ENCODE peak calls at places on chromosomes 11 and 22, in five cellular contexts. Q, X, B, R and H are unnamed samples.

GRCh38 chr11:35963911-35964310 is 20.0 kb downstream of the LDLRAD3 start:
- DNase-seq in Q (no peak), X (no peak), B (no peak), R (no peak), H (no peak)

GRCh38 chr11:82176945-82177344 is 556.7 kb downstream of the FAM181B start:
- DNase-seq in Q (no peak), X (no peak), B (no peak), R (no peak), H (no peak)

GRCh38 chr22:20076627-20077172 is 3.3 kb upstream of the DGCR8 start:
- DNase-seq in Q (no peak), X (no peak), B (no peak), R (no peak), H (no peak)

GRCh38 chr11:70528046-70528793 is 129.9 kb downstream of the CTTN start:
- DNase-seq in Q (no peak), X (no peak), B (no peak), R (no peak), H (no peak)

GRCh38 chr11:62850911-62851806 is 11.8 kb upstream of the WDR74 start:
- DNase-seq in Q (no peak), X (no peak), B (no peak), R (no peak), H (peak; percentile 48)

GRCh38 chr11:130574740-130575139 is 126.3 kb downstream of the ADAMTS15 start:
- DNase-seq in Q (no peak), X (no peak), B (no peak), R (no peak), H (no peak)

GRCh38 chr11:2531277-2531986 is 86.6 kb downstream of the KCNQ1 start:
- DNase-seq in Q (peak; percentile 10), X (peak; percentile 46), B (peak; percentile 94), R (peak; percentile 94), H (peak; percentile 72)

GRCh38 chr11:75068559-75068958 is 28.1 kb downstream of the OR2AT4 start:
- DNase-seq in Q (no peak), X (no peak), B (no peak), R (no peak), H (no peak)

GRCh38 chr11:83508804-83509203 is 222.6 kb upstream of the CCDC90B start:
- DNase-seq in Q (peak; percentile 20), X (no peak), B (no peak), R (no peak), H (no peak)

GRCh38 chr11:132994038-132994502 is 538.2 kb downstream of the OPCML start:
- DNase-seq in Q (no peak), X (no peak), B (peak; percentile 33), R (no peak), H (no peak)